ENCODE peak calls at places on chromosomes 3 and 15, in seven cellular contexts. One of them, this sample, is unnamed.

GRCh38 chr15:50909044-50909342 is 510 bp downstream of the AP4E1 start:
- DNase-seq in mucosa of descending colon: no peak
- DNase-seq in right cardiac atrium: no peak
- DNase-seq in GM23248: no peak
- DNase-seq in neuronal stem cell: no peak
- DNase-seq in cardiac muscle cell: no peak
- DNase-seq in OCI-LY7: peak; percentile 17
- DNase-seq in this sample: no peak

GRCh38 chr3:88235102-88235501 is 85.3 kb downstream of the C3orf38 start:
- DNase-seq in right cardiac atrium: no peak
- DNase-seq in mucosa of descending colon: no peak
- DNase-seq in cardiac muscle cell: peak; percentile 30
- DNase-seq in GM23248: peak; percentile 8
- DNase-seq in OCI-LY7: no peak
- DNase-seq in neuronal stem cell: no peak
- DNase-seq in this sample: no peak

GRCh38 chr3:58244186-58244585 is 6.6 kb downstream of the ABHD6 start:
- DNase-seq in GM23248: no peak
- DNase-seq in neuronal stem cell: no peak
- DNase-seq in mucosa of descending colon: no peak
- DNase-seq in OCI-LY7: no peak
- DNase-seq in right cardiac atrium: no peak
- DNase-seq in cardiac muscle cell: no peak
- DNase-seq in this sample: no peak

GRCh38 chr3:102038477-102039142 is 189.3 kb downstream of the NFKBIZ start:
- DNase-seq in neuronal stem cell: no peak
- DNase-seq in OCI-LY7: no peak
- DNase-seq in right cardiac atrium: no peak
- DNase-seq in cardiac muscle cell: no peak
- DNase-seq in mucosa of descending colon: no peak
- DNase-seq in GM23248: no peak
- DNase-seq in this sample: no peak

GRCh38 chr3:81406318-81406717 is 355.1 kb downstream of the GBE1 start:
- DNase-seq in mucosa of descending colon: no peak
- DNase-seq in GM23248: no peak
- DNase-seq in OCI-LY7: no peak
- DNase-seq in cardiac muscle cell: no peak
- DNase-seq in right cardiac atrium: no peak
- DNase-seq in neuronal stem cell: no peak
- DNase-seq in this sample: no peak

GRCh38 chr3:46586738-46587246 is 20.7 kb upstream of the LRRC2 start:
- DNase-seq in neuronal stem cell: no peak
- DNase-seq in mucosa of descending colon: no peak
- DNase-seq in cardiac muscle cell: no peak
- DNase-seq in right cardiac atrium: no peak
- DNase-seq in GM23248: no peak
- DNase-seq in OCI-LY7: no peak
- DNase-seq in this sample: no peak

GRCh38 chr15:68207176-68207935 is 2.2 kb upstream of the CALML4 start:
- DNase-seq in right cardiac atrium: no peak
- DNase-seq in OCI-LY7: no peak
- DNase-seq in GM23248: no peak
- DNase-seq in mucosa of descending colon: no peak
- DNase-seq in neuronal stem cell: no peak
- DNase-seq in cardiac muscle cell: no peak
- DNase-seq in this sample: no peak

GRCh38 chr15:96586901-96587300 is 256.4 kb downstream of the NR2F2 start:
- DNase-seq in GM23248: no peak
- DNase-seq in mucosa of descending colon: no peak
- DNase-seq in right cardiac atrium: no peak
- DNase-seq in OCI-LY7: no peak
- DNase-seq in cardiac muscle cell: no peak
- DNase-seq in neuronal stem cell: no peak
- DNase-seq in this sample: no peak

GRCh38 chr3:15606434-15606891 is 4.9 kb downstream of the BTD start:
- DNase-seq in right cardiac atrium: no peak
- DNase-seq in OCI-LY7: no peak
- DNase-seq in neuronal stem cell: no peak
- DNase-seq in mucosa of descending colon: peak; percentile 57
- DNase-seq in GM23248: peak; percentile 41
- DNase-seq in cardiac muscle cell: peak; percentile 21
- DNase-seq in this sample: no peak

GRCh38 chr15:74889882-74890768 is at the start of gene MPI:
- DNase-seq in mucosa of descending colon: peak; percentile 90
- DNase-seq in OCI-LY7: peak; percentile 87
- DNase-seq in cardiac muscle cell: peak; percentile 83
- DNase-seq in neuronal stem cell: peak; percentile 82
- DNase-seq in GM23248: peak; percentile 95
- DNase-seq in right cardiac atrium: peak; percentile 95
- DNase-seq in this sample: peak; percentile 89

GRCh38 chr15:51288143-51289065 is 50.0 kb downstream of the CYP19A1 start:
- DNase-seq in right cardiac atrium: no peak
- DNase-seq in mucosa of descending colon: peak; percentile 35
- DNase-seq in GM23248: peak; percentile 56
- DNase-seq in OCI-LY7: no peak
- DNase-seq in neuronal stem cell: no peak
- DNase-seq in cardiac muscle cell: peak; percentile 51
- DNase-seq in this sample: no peak

GRCh38 chr3:125051715-125052581 is 3.8 kb downstream of the HEG1 start:
- DNase-seq in cardiac muscle cell: peak; percentile 79
- DNase-seq in GM23248: peak; percentile 97
- DNase-seq in right cardiac atrium: peak; percentile 87
- DNase-seq in neuronal stem cell: no peak
- DNase-seq in mucosa of descending colon: peak; percentile 45
- DNase-seq in OCI-LY7: peak; percentile 19
- DNase-seq in this sample: no peak

GRCh38 chr15:63365004-63365555 is 16.6 kb downstream of the CA12 start:
- DNase-seq in OCI-LY7: no peak
- DNase-seq in neuronal stem cell: no peak
- DNase-seq in mucosa of descending colon: no peak
- DNase-seq in right cardiac atrium: no peak
- DNase-seq in cardiac muscle cell: no peak
- DNase-seq in GM23248: no peak
- DNase-seq in this sample: no peak

GRCh38 chr3:119690043-119690656 is 12.7 kb upstream of the CFAP91 start:
- DNase-seq in neuronal stem cell: no peak
- DNase-seq in GM23248: peak; percentile 78
- DNase-seq in mucosa of descending colon: no peak
- DNase-seq in OCI-LY7: peak; percentile 16
- DNase-seq in right cardiac atrium: no peak
- DNase-seq in cardiac muscle cell: peak; percentile 53
- DNase-seq in this sample: no peak

GRCh38 chr3:64000446-64001055 is 22.7 kb downstream of the PSMD6 start:
- DNase-seq in mucosa of descending colon: no peak
- DNase-seq in OCI-LY7: no peak
- DNase-seq in GM23248: no peak
- DNase-seq in cardiac muscle cell: no peak
- DNase-seq in neuronal stem cell: no peak
- DNase-seq in right cardiac atrium: no peak
- DNase-seq in this sample: no peak

GRCh38 chr3:14528081-14528480 is 12.1 kb downstream of the GRIP2 start:
- DNase-seq in cardiac muscle cell: no peak
- DNase-seq in right cardiac atrium: no peak
- DNase-seq in GM23248: no peak
- DNase-seq in neuronal stem cell: no peak
- DNase-seq in mucosa of descending colon: no peak
- DNase-seq in OCI-LY7: no peak
- DNase-seq in this sample: no peak

GRCh38 chr3:130876594-130876993 is 17.3 kb upstream of the ATP2C1 start:
- DNase-seq in right cardiac atrium: no peak
- DNase-seq in GM23248: no peak
- DNase-seq in OCI-LY7: no peak
- DNase-seq in mucosa of descending colon: no peak
- DNase-seq in neuronal stem cell: no peak
- DNase-seq in cardiac muscle cell: no peak
- DNase-seq in this sample: no peak

GRCh38 chr3:192861972-192862371 is 55.7 kb downstream of the MB21D2 start:
- DNase-seq in GM23248: no peak
- DNase-seq in neuronal stem cell: no peak
- DNase-seq in OCI-LY7: peak; percentile 3
- DNase-seq in mucosa of descending colon: no peak
- DNase-seq in right cardiac atrium: no peak
- DNase-seq in cardiac muscle cell: no peak
- DNase-seq in this sample: no peak

DNA sequence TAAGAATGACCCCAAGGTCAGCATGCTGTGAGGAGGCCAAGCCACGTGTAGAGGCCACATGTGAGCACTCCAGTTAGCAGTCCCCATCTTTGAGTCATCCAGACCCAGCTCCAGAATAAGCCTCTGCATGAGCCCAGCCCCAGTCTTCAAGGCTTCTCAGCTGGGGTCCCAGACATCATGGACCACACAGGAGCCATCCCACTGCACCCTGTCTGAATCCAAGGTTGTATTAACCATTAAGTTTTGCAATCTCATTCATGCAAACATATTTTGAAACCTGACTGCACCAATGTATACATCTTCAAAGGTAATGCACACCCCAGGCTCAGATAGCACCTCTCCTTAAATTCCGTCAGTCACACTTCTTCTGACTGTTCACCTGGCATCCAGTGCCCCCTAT is 249.1 kb upstream of the CHRNA7 start:
- DNase-seq in GM23248: no peak
- DNase-seq in right cardiac atrium: no peak
- DNase-seq in OCI-LY7: no peak
- DNase-seq in neuronal stem cell: no peak
- DNase-seq in mucosa of descending colon: no peak
- DNase-seq in cardiac muscle cell: no peak
- DNase-seq in this sample: no peak
- H3K4me3 ChIP-seq in GM23248: no peak overlapping the region
- H3K4me3 ChIP-seq in right cardiac atrium: no peak overlapping the region
- H3K4me3 ChIP-seq in OCI-LY7: no peak overlapping the region
- H3K4me3 ChIP-seq in neuronal stem cell: no peak overlapping the region
- H3K4me3 ChIP-seq in mucosa of descending colon: no peak overlapping the region
- H3K4me3 ChIP-seq in cardiac muscle cell: no peak overlapping the region
- H3K4me3 ChIP-seq in this sample: no peak overlapping the region

DNA sequence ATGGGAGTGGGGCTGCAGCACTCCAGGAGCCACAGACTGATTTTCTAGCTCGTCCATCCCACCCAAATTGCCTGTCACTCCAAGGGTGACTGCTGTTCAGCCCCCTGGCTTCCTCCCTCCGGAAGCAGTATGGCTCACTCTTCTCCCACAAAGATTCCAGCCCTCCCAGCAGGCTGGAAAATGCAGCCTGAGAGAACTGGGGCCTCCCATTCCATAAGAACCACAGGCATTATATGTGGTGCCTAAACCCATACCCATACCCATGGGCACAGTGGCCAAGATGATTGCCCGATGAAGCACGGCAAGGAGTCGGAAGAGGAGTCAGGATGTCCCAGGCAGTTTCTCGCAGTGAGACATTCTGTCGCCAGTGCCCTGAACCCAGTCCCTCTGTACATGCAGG is 6.0 kb upstream of the VILL start:
- DNase-seq in OCI-LY7: no peak
- DNase-seq in mucosa of descending colon: no peak
- DNase-seq in cardiac muscle cell: no peak
- DNase-seq in right cardiac atrium: no peak
- DNase-seq in neuronal stem cell: no peak
- DNase-seq in GM23248: no peak
- DNase-seq in this sample: peak; percentile 32
- H3K4me1 ChIP-seq in OCI-LY7: peaks cover 3% of the 10 kb centered on the region
- H3K4me1 ChIP-seq in mucosa of descending colon: peaks cover 23% of the 10 kb centered on the region
- H3K4me1 ChIP-seq in cardiac muscle cell: peaks cover 6% of the 10 kb centered on the region
- H3K4me1 ChIP-seq in right cardiac atrium: no peaks in the 10 kb centered on the region
- H3K4me1 ChIP-seq in neuronal stem cell: no peaks in the 10 kb centered on the region
- H3K4me1 ChIP-seq in GM23248: no peaks in the 10 kb centered on the region
- H3K4me1 ChIP-seq in this sample: no peaks in the 10 kb centered on the region

GRCh38 chr3:122576174-122576940 is 1.1 kb upstream of the PARP15 start:
- DNase-seq in OCI-LY7: peak; percentile 96
- DNase-seq in right cardiac atrium: no peak
- DNase-seq in GM23248: peak; percentile 46
- DNase-seq in neuronal stem cell: no peak
- DNase-seq in mucosa of descending colon: no peak
- DNase-seq in cardiac muscle cell: no peak
- DNase-seq in this sample: no peak

GRCh38 chr3:122582390-122582789 is 4.9 kb downstream of the PARP15 start:
- DNase-seq in OCI-LY7: no peak
- DNase-seq in right cardiac atrium: no peak
- DNase-seq in GM23248: peak; percentile 7
- DNase-seq in neuronal stem cell: no peak
- DNase-seq in cardiac muscle cell: no peak
- DNase-seq in mucosa of descending colon: no peak
- DNase-seq in this sample: no peak

GRCh38 chr3:122581622-122582021 is 4.2 kb downstream of the PARP15 start:
- DNase-seq in right cardiac atrium: no peak
- DNase-seq in GM23248: no peak
- DNase-seq in neuronal stem cell: no peak
- DNase-seq in mucosa of descending colon: no peak
- DNase-seq in cardiac muscle cell: no peak
- DNase-seq in OCI-LY7: no peak
- DNase-seq in this sample: no peak

GRCh38 chr3:122577409-122578028 is at the start of gene PARP15:
- DNase-seq in right cardiac atrium: peak; percentile 58
- DNase-seq in OCI-LY7: peak; percentile 58
- DNase-seq in cardiac muscle cell: peak; percentile 30
- DNase-seq in mucosa of descending colon: peak; percentile 20
- DNase-seq in GM23248: peak; percentile 40
- DNase-seq in neuronal stem cell: no peak
- DNase-seq in this sample: no peak

DNA sequence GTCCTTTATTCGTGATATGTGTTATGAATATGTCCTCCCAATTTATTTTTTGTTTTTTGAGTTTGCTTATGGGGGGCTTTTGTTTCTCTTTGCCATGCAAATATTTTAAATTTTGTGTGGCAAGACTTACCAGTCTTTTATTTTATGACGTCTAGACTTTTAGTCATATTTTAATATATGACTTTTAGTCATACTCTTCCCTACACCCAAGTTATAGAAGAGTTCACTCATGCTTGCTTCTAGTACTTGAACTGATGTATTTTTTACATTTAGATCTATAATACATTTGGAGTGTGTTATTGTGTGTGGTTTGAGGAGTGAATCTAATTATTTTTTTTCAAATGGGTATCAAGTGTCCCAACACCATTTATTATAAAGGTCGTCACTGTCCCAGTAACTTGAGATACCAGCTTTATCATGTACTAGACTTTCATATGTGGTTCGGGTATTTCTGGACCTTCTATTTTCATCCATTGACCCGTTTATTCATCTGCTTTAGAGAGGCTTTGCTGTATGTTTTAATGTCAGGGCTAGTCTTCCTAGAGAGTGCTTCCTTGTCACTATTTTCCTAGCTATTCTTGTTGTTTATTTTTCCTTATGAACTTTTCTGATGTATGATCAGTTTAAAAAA is 775 bp downstream of the PARP15 start:
- DNase-seq in cardiac muscle cell: no peak
- DNase-seq in right cardiac atrium: no peak
- DNase-seq in mucosa of descending colon: no peak
- DNase-seq in GM23248: peak; percentile 19
- DNase-seq in neuronal stem cell: no peak
- DNase-seq in OCI-LY7: no peak
- DNase-seq in this sample: no peak
- H3K4me3 ChIP-seq in cardiac muscle cell: peak overlapping the region; percentile 17
- H3K4me3 ChIP-seq in right cardiac atrium: peak overlapping the region; percentile 55
- H3K4me3 ChIP-seq in mucosa of descending colon: no peak overlapping the region
- H3K4me3 ChIP-seq in GM23248: peak overlapping the region; percentile 63
- H3K4me3 ChIP-seq in neuronal stem cell: no peak overlapping the region
- H3K4me3 ChIP-seq in OCI-LY7: peak overlapping the region; percentile 55
- H3K4me3 ChIP-seq in this sample: no peak overlapping the region

DNA sequence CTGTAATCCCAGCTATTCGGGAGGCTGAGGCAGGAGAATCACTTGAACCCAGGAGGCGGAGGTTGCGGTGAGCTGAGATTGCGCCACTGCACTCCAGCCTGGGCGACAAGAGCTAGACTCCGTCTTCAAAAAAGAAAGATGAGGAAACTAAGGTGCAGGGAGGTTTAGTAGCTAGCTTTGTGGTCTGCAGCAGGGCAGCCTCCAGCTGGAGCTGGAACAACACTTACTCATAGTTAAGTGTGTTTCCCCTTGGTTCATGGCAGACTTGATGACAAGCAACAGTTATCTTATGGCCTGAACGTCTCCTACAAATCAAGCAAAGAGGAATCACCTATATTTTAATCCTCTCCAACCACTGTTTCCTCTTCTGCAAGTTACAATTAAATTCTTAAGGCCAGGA is 12.6 kb downstream of the KAT2B start:
- DNase-seq in OCI-LY7: no peak
- DNase-seq in GM23248: no peak
- DNase-seq in neuronal stem cell: no peak
- DNase-seq in cardiac muscle cell: no peak
- DNase-seq in mucosa of descending colon: no peak
- DNase-seq in right cardiac atrium: no peak
- DNase-seq in this sample: no peak
- H3K4me1 ChIP-seq in OCI-LY7: peaks cover 59% of the 10 kb centered on the region
- H3K4me1 ChIP-seq in GM23248: peaks cover 35% of the 10 kb centered on the region
- H3K4me1 ChIP-seq in neuronal stem cell: peaks cover 2% of the 10 kb centered on the region
- H3K4me1 ChIP-seq in cardiac muscle cell: no peaks in the 10 kb centered on the region
- H3K4me1 ChIP-seq in mucosa of descending colon: peaks cover 23% of the 10 kb centered on the region
- H3K4me1 ChIP-seq in right cardiac atrium: peaks cover 30% of the 10 kb centered on the region
- H3K4me1 ChIP-seq in this sample: no peaks in the 10 kb centered on the region

This sample was measured in right lobe of liver.